ENCODE peak calls at places on chromosomes 2 and 18, in eight cellular contexts. R is mammary epithelial cell; T is naive thymus-derived CD4-positive, alpha-beta T cell; C is adipocyte; O is CD4-positive, CD25-positive, alpha-beta regulatory T cell; K is Peyer's patch; F is body of pancreas; A is GM12878. H is an unnamed sample. For H3K4me1, the result is how much of the 10 kb centered on the place peaks cover.

GRCh38 chr2:75241696-75242095 is 42.4 kb upstream of the TACR1 start:
- DNase-seq in F (no peak), K (no peak), R (peak), T (no peak), C (no peak), O (no peak), A (no peak), H (no peak)

GRCh38 chr18:21672868-21673267 is 31.7 kb downstream of the ABHD3 start:
- DNase-seq in O (no peak), F (peak), C (no peak), T (no peak), R (peak), A (no peak), K (no peak), H (peak)

GRCh38 chr2:230498506-230499107 is 82.6 kb downstream of the SP100 start:
- DNase-seq in A (no peak), T (no peak), C (no peak), K (no peak), F (no peak), R (no peak), O (no peak), H (no peak)

GRCh38 chr18:46099463-46099862 is 1.4 kb upstream of the ATP5F1A start:
- DNase-seq in C (no peak), A (no peak), T (no peak), K (no peak), O (no peak), F (no peak), R (no peak), H (no peak)

GRCh38 chr2:25044990-25045389 is 3.1 kb downstream of the EFR3B start:
- DNase-seq in T (no peak), R (no peak), C (no peak), O (no peak), K (no peak), A (peak), F (no peak), H (peak)

GRCh38 chr18:10752407-10752806 is 226.6 kb downstream of the NAPG start:
- DNase-seq in C (no peak), A (no peak), O (no peak), K (no peak), R (no peak), F (no peak), T (no peak), H (no peak)

GRCh38 chr18:66682855-66683322 is 79.0 kb upstream of the CDH19 start:
- DNase-seq in R (no peak), F (peak), O (no peak), A (no peak), K (no peak), T (no peak), C (peak), H (no peak)

GRCh38 chr2:63192889-63193778 is 142.5 kb downstream of the OTX1 start:
- DNase-seq in T (no peak), O (no peak), F (no peak), A (no peak), K (no peak), R (no peak), C (no peak), H (no peak)

GRCh38 chr2:188978291-188979081 is 4.3 kb downstream of the COL3A1 start:
- DNase-seq in T (no peak), A (peak), F (no peak), C (peak), O (no peak), R (peak), K (no peak), H (peak)

GRCh38 chr2:224954980-224955379 is 87.3 kb downstream of the DOCK10 start:
- DNase-seq in F (no peak), T (no peak), K (no peak), C (no peak), A (no peak), O (no peak), R (no peak), H (no peak)

GRCh38 chr2:106658616-106659015 is 171.5 kb downstream of the CD8B2 start:
- DNase-seq in O (no peak), R (no peak), K (no peak), C (no peak), T (no peak), A (no peak), F (no peak), H (no peak)

GRCh38 chr2:231099918-231100317 is 24.9 kb downstream of the HTR2B start:
- DNase-seq in O (no peak), A (no peak), C (no peak), R (no peak), T (no peak), F (no peak), K (no peak), H (peak)

GRCh38 chr2:100949377-100949776 is 52.7 kb upstream of the RPL31 start:
- DNase-seq in A (no peak), C (no peak), O (no peak), R (no peak), F (no peak), T (no peak), K (no peak), H (no peak)

GRCh38 chr18:10274327-10274726 is 180.1 kb upstream of the APCDD1 start:
- DNase-seq in K (no peak), C (peak), A (no peak), O (no peak), T (no peak), F (no peak), R (no peak), H (no peak)

GRCh38 chr2:116413659-116414058 is 1400.8 kb upstream of the DDX18 start:
- DNase-seq in F (no peak), K (no peak), R (no peak), A (no peak), C (no peak), O (no peak), T (no peak), H (no peak)

GRCh38 chr2:234091432-234091879 is 41.0 kb downstream of the SPP2 start:
- DNase-seq in A (no peak), O (no peak), C (peak), F (peak), K (no peak), R (peak), T (no peak), H (no peak)

GRCh38 chr2:226466589-226466988 is 333.0 kb downstream of the IRS1 start:
- DNase-seq in F (no peak), C (no peak), T (no peak), R (no peak), K (no peak), A (no peak), O (no peak), H (no peak)

GRCh38 chr2:48946444-48947048 is 191.0 kb upstream of the LHCGR start:
- DNase-seq in O (peak), K (no peak), F (peak), R (peak), T (peak), A (peak), C (peak), H (peak)

GRCh38 chr2:143742631-143743030 is 613.4 kb downstream of the ARHGAP15 start:
- DNase-seq in A (no peak), R (no peak), C (peak), F (no peak), O (no peak), T (no peak), K (no peak), H (no peak)

GRCh38 chr2:12613137-12613912 is 103.4 kb upstream of the TRIB2 start:
- DNase-seq in C (no peak), O (no peak), R (no peak), A (no peak), T (no peak), F (no peak), K (no peak), H (peak)

GRCh38 chr2:85162746-85163301 is 29.6 kb downstream of the TCF7L1 start:
- DNase-seq in K (no peak), C (peak), R (no peak), F (no peak), O (no peak), A (no peak), T (no peak), H (peak)

GRCh38 chr2:84958135-84959044 is 12.6 kb upstream of the KCMF1 start:
- DNase-seq in T (no peak), R (peak), A (no peak), O (no peak), F (peak), K (no peak), C (peak), H (peak)

GRCh38 chr2:19369341-19369955 is 11.0 kb upstream of the OSR1 start:
- DNase-seq in R (peak), O (no peak), K (no peak), A (no peak), F (no peak), C (peak), T (no peak), H (no peak)

DNA sequence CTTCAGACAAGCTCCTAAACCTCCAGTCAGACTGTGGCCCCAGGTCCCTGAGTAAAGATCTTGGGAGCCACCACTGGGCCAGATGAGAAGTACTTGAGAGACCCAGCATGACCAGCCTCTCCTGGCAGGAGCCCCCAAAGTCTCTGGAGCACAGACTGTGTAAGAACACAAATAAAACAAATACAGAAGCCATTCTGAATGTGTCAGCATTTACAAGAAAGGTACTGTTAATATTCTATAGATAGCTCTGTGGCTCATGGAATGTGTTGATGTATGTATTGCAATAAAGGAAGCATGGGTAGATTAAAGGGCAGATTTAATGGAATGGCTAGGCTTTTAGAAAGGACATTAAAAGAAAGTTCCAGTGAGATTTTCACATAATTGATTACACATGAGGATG is 127.6 kb upstream of the DLX2 start:
- DNase-seq in C (no peak), O (no peak), R (no peak), A (no peak), K (no peak), T (no peak), F (no peak), H (no peak)
- H3K4me1 ChIP-seq in C (under half), O (under half), R (half or more), A (under half), K (under half), T (under half), F (under half), H (under half)

DNA sequence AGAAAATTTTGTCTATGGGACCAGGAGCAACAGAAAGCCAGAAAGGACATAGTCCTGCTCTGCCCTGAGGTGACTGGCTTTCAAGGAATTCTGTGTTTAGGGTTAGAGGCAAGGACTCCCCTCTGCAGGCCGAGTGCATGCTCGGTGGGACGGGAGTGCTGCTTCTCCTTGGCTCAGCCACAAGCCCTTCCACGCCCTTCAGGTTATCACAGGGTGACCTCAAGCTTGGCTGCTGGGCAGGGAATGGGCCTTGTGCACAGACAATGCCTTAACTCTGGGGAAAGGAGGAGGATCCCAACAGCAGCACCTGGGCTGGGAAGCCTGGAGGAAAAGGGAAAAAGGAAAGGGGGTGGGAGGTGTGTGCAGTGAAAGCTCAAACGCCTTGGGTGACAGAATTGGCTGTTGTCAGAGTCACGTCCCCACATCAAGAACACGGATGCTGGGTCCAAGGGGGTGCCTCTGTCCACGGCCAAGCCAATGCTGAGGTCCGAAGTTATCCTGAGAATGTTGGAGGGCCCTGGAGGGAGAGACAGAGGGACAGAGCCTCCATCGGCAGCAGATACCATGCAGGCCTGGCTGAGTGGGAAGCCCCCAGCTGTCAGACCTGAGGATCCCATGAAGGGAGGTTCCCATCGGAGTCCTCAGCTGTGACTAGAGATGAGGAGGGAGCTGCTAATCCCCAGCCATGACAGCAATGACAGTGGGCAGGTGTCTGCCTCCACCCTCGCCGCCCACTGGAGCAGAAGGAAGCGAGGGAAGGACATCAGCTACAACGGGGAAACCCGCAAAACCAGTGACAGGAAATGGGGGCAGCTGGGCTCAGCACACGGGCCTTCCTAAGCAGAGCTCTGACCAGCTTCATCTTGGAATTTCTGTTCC is 32.5 kb downstream of the FAM178B start:
- DNase-seq in K (no peak), O (no peak), C (no peak), T (no peak), A (no peak), F (no peak), R (no peak), H (no peak)
- H3K4me1 ChIP-seq in K (under half), O (under half), C (under half), T (under half), A (under half), F (under half), R (under half), H (under half)

GRCh38 chr2:160226367-160226766 is 26.3 kb upstream of the ITGB6 start:
- DNase-seq in K (no peak), O (no peak), C (no peak), F (no peak), T (no peak), R (no peak), A (no peak), H (no peak)
- H3K4me1 ChIP-seq in K (under half), O (under half), C (half or more), F (under half), T (under half), R (half or more), A (under half), H (under half)

GRCh38 chr2:134216152-134216829 is 37.6 kb upstream of the MGAT5 start:
- DNase-seq in R (peak), K (no peak), T (no peak), C (no peak), A (no peak), F (no peak), O (no peak), H (no peak)
- H3K4me1 ChIP-seq in R (under half), K (under half), T (under half), C (under half), A (under half), F (under half), O (under half), H (under half)

GRCh38 chr2:46942891-46943626 is 27.5 kb upstream of the MCFD2 start:
- DNase-seq in F (no peak), A (no peak), O (no peak), K (no peak), R (no peak), T (no peak), C (no peak), H (no peak)
- H3K4me1 ChIP-seq in F (under half), A (under half), O (half or more), K (under half), R (under half), T (under half), C (under half), H (under half)

DNA sequence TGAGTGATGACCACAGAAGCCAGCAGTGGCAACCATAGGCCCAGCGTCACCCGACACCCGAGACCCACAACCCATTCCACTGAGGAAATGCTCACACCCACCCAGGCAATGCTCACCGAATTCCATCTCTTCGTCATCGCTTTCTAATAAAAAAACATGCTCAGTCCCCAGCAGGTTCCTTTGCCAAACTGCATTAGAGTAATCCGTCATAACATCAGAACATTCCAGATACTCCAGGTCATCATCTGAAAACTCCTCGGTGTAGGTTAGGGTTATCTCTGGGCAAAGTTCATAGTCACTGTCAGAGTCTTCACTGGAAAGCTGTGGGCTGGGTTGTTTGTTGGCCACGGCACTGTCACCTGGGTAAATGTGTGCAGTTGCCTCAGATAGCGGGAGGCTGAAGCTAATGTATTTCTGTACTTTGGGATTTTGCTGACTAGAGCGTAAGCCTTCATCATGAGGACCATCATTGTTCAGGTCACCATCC is 49.3 kb downstream of the ALPK2 start:
- DNase-seq in T (no peak), C (peak), R (no peak), F (no peak), A (no peak), O (no peak), K (no peak), H (no peak)
- H3K4me1 ChIP-seq in T (under half), C (under half), R (under half), F (under half), A (under half), O (under half), K (under half), H (under half)

GRCh38 chr2:177398290-177398683 is 5.7 kb downstream of the AGPS start:
- DNase-seq in F (no peak), T (no peak), C (peak), R (no peak), A (no peak), K (no peak), O (no peak), H (no peak)

GRCh38 chr2:177395594-177395993 is 3.0 kb downstream of the AGPS start:
- DNase-seq in K (no peak), R (no peak), T (no peak), A (no peak), C (no peak), O (no peak), F (no peak), H (no peak)

GRCh38 chr2:177394622-177395021 is 2.0 kb downstream of the AGPS start:
- DNase-seq in T (no peak), O (no peak), R (no peak), A (no peak), K (no peak), C (no peak), F (no peak), H (no peak)

GRCh38 chr2:177397501-177398289 is 5.1 kb downstream of the AGPS start:
- DNase-seq in A (no peak), F (peak), T (no peak), K (no peak), O (no peak), C (peak), R (peak), H (no peak)

DNA sequence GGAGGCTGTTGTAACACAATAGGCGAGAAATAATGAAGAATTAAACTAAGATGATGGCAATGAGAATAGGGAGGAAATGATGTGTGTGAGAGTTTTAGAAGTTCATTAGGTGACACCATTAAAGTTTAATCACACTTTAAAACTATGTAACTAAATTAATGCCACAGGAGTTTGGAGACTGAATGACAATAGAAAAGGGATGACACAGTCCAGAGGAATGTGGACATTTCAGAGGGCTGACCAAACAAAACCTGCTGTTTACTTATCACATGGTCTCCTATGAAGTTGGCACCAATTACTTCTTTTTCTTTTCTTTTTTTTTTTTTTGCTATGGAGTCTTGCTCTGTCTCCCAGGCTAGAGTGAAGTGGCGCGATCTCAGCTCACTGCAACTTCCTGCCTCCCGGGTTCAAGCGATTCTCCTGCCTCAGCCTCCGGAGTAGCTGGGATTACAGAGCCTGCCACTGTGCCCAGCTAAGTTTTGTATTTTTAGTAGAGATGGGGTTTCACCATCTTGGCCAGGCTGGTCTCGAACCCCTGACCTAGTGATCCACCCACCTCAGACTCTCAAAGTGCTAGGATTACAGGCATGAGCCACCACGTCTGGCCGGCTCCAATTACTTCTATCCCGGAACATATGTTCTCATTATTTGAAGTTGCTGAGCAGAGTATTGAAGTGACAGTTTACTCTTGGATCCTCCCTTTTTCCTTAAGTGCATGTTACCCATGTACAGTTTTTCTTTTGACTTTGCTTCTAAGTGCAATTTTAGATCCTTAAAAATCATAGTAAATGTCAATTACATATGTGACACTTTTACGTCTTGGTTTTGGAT is 4.3 kb downstream of the AGPS start:
- DNase-seq in C (peak), R (peak), A (no peak), F (no peak), K (no peak), O (no peak), T (no peak), H (no peak)
- H3K4me1 ChIP-seq in C (half or more), R (under half), A (under half), F (half or more), K (under half), O (under half), T (under half), H (under half)

GRCh38 chr2:223464071-223464470 is 138.1 kb downstream of the SCG2 start:
- DNase-seq in K (no peak), O (no peak), A (no peak), F (no peak), R (no peak), T (no peak), C (no peak), H (no peak)
- H3K4me1 ChIP-seq in K (under half), O (under half), A (under half), F (under half), R (under half), T (under half), C (under half), H (under half)

DNA sequence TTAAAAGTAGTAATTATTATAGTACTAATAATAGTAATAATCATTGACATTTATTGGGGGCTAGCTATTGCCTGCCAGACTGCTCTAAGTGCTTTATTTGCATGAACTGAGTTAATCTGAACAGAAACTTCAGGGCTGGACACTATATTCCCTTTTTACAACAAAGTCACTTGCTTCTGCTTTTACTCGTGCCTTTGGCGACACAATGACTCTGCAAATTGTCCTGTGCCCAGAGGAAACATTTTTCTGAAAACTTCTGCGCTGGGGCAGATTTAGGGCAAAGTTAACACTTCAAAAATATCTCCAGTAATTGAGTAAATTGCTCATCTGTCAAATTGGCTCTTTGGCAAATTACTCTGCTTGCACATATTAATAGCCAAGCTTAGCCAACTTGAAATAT is 36.5 kb downstream of the BMP10 start:
- DNase-seq in R (no peak), K (no peak), F (no peak), O (no peak), C (no peak), T (no peak), A (no peak), H (no peak)
- H3K4me1 ChIP-seq in R (under half), K (under half), F (under half), O (under half), C (under half), T (under half), A (under half), H (under half)

H was measured in thyroid gland.